ENCODE peak calls at places on chromosomes 5 and 9, in eight cellular contexts. One of them, this sample, is unnamed.

GRCh38 chr5:172005708-172006377 is 595 bp downstream of the FBXW11 start:
- DNase-seq in GM23338: peak
- DNase-seq in A549: peak
- DNase-seq in HCT116: no peak
- DNase-seq in SK-N-SH: peak
- DNase-seq in Panc1: no peak
- DNase-seq in K562: peak
- DNase-seq in HepG2: peak
- DNase-seq in this sample: peak

GRCh38 chr5:15772131-15772530 is 272.2 kb downstream of the FBXL7 start:
- DNase-seq in GM23338: no peak
- DNase-seq in A549: no peak
- DNase-seq in HCT116: no peak
- DNase-seq in SK-N-SH: no peak
- DNase-seq in Panc1: no peak
- DNase-seq in K562: no peak
- DNase-seq in HepG2: no peak
- DNase-seq in this sample: no peak

GRCh38 chr5:77024490-77024889 is 5.7 kb upstream of the AGGF1 start:
- DNase-seq in GM23338: no peak
- DNase-seq in A549: no peak
- DNase-seq in HCT116: no peak
- DNase-seq in SK-N-SH: no peak
- DNase-seq in Panc1: no peak
- DNase-seq in K562: no peak
- DNase-seq in HepG2: no peak
- DNase-seq in this sample: no peak

GRCh38 chr9:99039388-99040182 is 65.3 kb upstream of the TGFBR1 start:
- DNase-seq in GM23338: no peak
- DNase-seq in A549: no peak
- DNase-seq in HCT116: no peak
- DNase-seq in SK-N-SH: no peak
- DNase-seq in Panc1: no peak
- DNase-seq in K562: no peak
- DNase-seq in HepG2: no peak
- DNase-seq in this sample: no peak

GRCh38 chr5:36301858-36302603 is at the start of gene RANBP3L:
- DNase-seq in GM23338: no peak
- DNase-seq in A549: no peak
- DNase-seq in HCT116: no peak
- DNase-seq in SK-N-SH: no peak
- DNase-seq in Panc1: no peak
- DNase-seq in K562: no peak
- DNase-seq in HepG2: no peak
- DNase-seq in this sample: no peak

GRCh38 chr5:171842006-171842776 is 56.6 kb downstream of the SMIM23 start:
- DNase-seq in GM23338: no peak
- DNase-seq in A549: no peak
- DNase-seq in HCT116: no peak
- DNase-seq in SK-N-SH: no peak
- DNase-seq in Panc1: no peak
- DNase-seq in K562: peak
- DNase-seq in HepG2: no peak
- DNase-seq in this sample: no peak

GRCh38 chr5:189976-190365 is 1.3 kb upstream of the LRRC14B start:
- DNase-seq in GM23338: no peak
- DNase-seq in A549: no peak
- DNase-seq in HCT116: no peak
- DNase-seq in SK-N-SH: no peak
- DNase-seq in Panc1: no peak
- DNase-seq in K562: peak
- DNase-seq in HepG2: no peak
- DNase-seq in this sample: no peak

GRCh38 chr9:2729003-2729402 is 11.7 kb downstream of the KCNV2 start:
- DNase-seq in GM23338: no peak
- DNase-seq in A549: no peak
- DNase-seq in HCT116: no peak
- DNase-seq in SK-N-SH: no peak
- DNase-seq in Panc1: no peak
- DNase-seq in K562: no peak
- DNase-seq in HepG2: no peak
- DNase-seq in this sample: no peak

GRCh38 chr5:124866355-124867063 is 120.1 kb upstream of the ZNF608 start:
- DNase-seq in GM23338: no peak
- DNase-seq in A549: no peak
- DNase-seq in HCT116: no peak
- DNase-seq in SK-N-SH: peak
- DNase-seq in Panc1: no peak
- DNase-seq in K562: no peak
- DNase-seq in HepG2: no peak
- DNase-seq in this sample: no peak

GRCh38 chr9:87498046-87498815 is 564 bp downstream of the DAPK1 start:
- DNase-seq in GM23338: peak
- DNase-seq in A549: peak
- DNase-seq in HCT116: no peak
- DNase-seq in SK-N-SH: peak
- DNase-seq in Panc1: no peak
- DNase-seq in K562: peak
- DNase-seq in HepG2: peak
- DNase-seq in this sample: no peak

GRCh38 chr9:114551750-114552685 is 35.6 kb upstream of the ATP6V1G1 start:
- DNase-seq in GM23338: no peak
- DNase-seq in A549: peak
- DNase-seq in HCT116: peak
- DNase-seq in SK-N-SH: peak
- DNase-seq in Panc1: peak
- DNase-seq in K562: peak
- DNase-seq in HepG2: peak
- DNase-seq in this sample: no peak

DNA sequence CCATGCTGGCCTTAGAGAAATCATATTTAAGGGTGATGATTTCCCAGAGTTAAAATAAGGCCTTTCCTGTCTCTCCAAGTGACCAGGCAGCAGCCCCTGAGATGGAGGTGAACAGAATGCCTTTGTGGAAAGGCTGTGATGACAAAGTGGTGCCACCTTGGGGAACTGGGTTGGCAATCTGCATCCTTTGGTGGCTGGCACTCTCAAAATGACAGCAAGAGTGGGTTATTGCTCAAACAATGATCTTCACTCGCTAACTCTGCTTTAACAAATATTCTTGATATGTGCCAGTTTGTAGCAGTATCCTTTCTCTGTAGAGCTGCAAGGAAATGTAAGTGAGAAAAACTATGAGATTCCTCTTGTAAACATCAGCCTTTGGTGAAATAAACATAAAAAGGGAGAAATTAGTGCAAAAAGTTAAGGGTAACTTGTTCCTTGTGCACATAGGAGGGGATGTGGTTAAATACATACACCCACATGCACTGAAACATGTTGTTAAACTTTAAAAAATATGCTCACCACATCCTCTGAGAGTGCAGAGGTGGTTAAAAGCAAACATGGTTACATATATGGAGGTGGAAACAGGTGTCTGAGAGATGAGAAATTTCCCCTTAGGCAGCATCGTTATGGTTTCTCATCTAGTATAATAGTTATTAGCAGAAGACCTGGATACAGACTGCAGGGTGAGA is 373.4 kb upstream of the CTNND2 start:
- DNase-seq in GM23338: no peak
- DNase-seq in A549: no peak
- DNase-seq in HCT116: no peak
- DNase-seq in SK-N-SH: no peak
- DNase-seq in Panc1: no peak
- DNase-seq in K562: no peak
- DNase-seq in HepG2: no peak
- DNase-seq in this sample: no peak
- TF ChIP-seq REST in GM23338: no peak
- TF ChIP-seq REST in A549: no peak
- TF ChIP-seq REST in HCT116: no peak
- TF ChIP-seq REST in SK-N-SH: no peak
- TF ChIP-seq REST in Panc1: no peak
- TF ChIP-seq REST in K562: no peak
- TF ChIP-seq REST in HepG2: no peak
- TF ChIP-seq REST in this sample: no peak

DNA sequence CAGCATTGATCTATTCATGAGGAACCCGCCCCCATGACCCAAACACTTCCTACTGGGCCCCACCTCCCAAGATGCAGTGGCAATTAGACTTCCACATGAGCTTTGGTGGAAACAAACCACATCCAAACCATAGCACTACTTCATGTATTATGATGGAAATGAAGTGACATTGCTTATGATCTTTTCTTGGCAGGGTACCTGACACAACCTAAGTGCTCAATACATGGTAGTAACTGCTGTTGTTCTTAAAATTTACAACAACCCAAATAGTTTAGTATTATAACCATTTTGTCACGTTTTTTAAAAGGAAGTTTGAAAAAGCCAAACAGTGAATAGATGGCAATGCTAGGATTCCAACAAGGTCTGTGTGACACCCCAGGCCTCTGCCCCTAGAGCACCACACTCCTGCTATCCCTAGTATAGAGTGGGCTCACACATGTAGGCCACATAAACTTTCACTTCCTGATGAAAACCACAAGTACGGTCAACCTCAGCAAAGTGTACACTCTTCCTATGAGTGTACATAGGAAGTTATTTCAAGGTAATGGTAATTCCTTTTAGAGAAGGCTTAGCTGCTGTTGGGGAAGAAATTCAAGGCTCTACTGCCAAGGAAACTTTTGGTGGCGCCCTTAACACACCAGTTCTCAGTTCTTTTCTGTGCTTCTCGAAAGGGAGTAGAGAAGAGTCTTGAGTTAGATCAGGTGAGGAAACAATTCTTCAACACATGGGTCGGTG is 97.6 kb downstream of the ARSB start:
- DNase-seq in GM23338: no peak
- DNase-seq in A549: no peak
- DNase-seq in HCT116: no peak
- DNase-seq in SK-N-SH: no peak
- DNase-seq in Panc1: no peak
- DNase-seq in K562: no peak
- DNase-seq in HepG2: no peak
- DNase-seq in this sample: no peak
- TF ChIP-seq REST in GM23338: no peak
- TF ChIP-seq REST in A549: no peak
- TF ChIP-seq REST in HCT116: no peak
- TF ChIP-seq REST in SK-N-SH: no peak
- TF ChIP-seq REST in Panc1: no peak
- TF ChIP-seq REST in K562: no peak
- TF ChIP-seq REST in HepG2: no peak
- TF ChIP-seq REST in this sample: no peak

DNA sequence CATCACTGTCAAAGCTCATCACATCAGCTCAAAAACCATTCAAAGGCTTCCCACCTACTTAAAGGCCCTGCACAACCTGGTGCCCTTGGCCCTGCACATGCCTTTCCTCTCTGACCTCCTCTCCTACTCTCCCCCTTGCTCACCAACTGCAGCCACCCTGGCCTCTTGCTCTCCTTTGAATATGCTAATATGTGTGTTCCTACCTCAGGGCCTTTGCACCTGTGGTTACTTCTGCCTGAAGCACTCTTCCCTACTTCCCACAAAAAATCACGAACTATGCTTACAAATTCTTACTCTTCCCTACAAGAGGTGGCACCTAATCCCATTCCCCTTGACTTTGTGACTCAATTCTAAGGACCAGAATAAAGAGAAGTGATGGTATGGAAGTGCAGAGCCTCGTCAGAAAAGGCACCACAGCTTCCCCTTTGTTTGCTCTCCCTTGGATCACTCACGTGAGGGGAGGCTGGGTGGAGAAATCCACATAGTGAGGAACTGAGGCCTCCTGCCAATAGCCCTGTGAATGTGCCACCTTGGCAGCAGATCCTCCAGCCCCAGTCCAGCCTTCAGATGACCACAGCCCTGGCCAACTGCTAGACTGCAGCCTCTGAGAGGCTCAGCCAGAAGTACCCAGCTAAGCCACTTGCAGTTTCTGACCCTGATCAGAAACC is 3.2 kb upstream of the TMEM171 start:
- DNase-seq in GM23338: no peak
- DNase-seq in A549: no peak
- DNase-seq in HCT116: no peak
- DNase-seq in SK-N-SH: no peak
- DNase-seq in Panc1: no peak
- DNase-seq in K562: no peak
- DNase-seq in HepG2: no peak
- DNase-seq in this sample: peak
- TF ChIP-seq REST in GM23338: no peak
- TF ChIP-seq REST in A549: no peak
- TF ChIP-seq REST in HCT116: no peak
- TF ChIP-seq REST in SK-N-SH: no peak
- TF ChIP-seq REST in Panc1: no peak
- TF ChIP-seq REST in K562: no peak
- TF ChIP-seq REST in HepG2: no peak
- TF ChIP-seq REST in this sample: no peak

GRCh38 chr5:60183881-60184280 is 290.4 kb upstream of the PDE4D start:
- DNase-seq in GM23338: no peak
- DNase-seq in A549: no peak
- DNase-seq in HCT116: no peak
- DNase-seq in SK-N-SH: no peak
- DNase-seq in Panc1: no peak
- DNase-seq in K562: no peak
- DNase-seq in HepG2: no peak
- DNase-seq in this sample: no peak

GRCh38 chr5:60185230-60186104 is 291.9 kb upstream of the PDE4D start:
- DNase-seq in GM23338: no peak
- DNase-seq in A549: no peak
- DNase-seq in HCT116: no peak
- DNase-seq in SK-N-SH: no peak
- DNase-seq in Panc1: no peak
- DNase-seq in K562: no peak
- DNase-seq in HepG2: no peak
- DNase-seq in this sample: no peak

GRCh38 chr5:60184599-60184998 is 291.1 kb upstream of the PDE4D start:
- DNase-seq in GM23338: no peak
- DNase-seq in A549: peak
- DNase-seq in HCT116: no peak
- DNase-seq in SK-N-SH: no peak
- DNase-seq in Panc1: no peak
- DNase-seq in K562: no peak
- DNase-seq in HepG2: no peak
- DNase-seq in this sample: no peak
- TF ChIP-seq REST in GM23338: no peak
- TF ChIP-seq REST in A549: no peak
- TF ChIP-seq REST in HCT116: no peak
- TF ChIP-seq REST in SK-N-SH: no peak
- TF ChIP-seq REST in Panc1: no peak
- TF ChIP-seq REST in K562: no peak
- TF ChIP-seq REST in HepG2: no peak
- TF ChIP-seq REST in this sample: no peak

This sample was measured in HL-60.